ENCODE peak calls at places on chromosomes 5 and 9, in nine cellular contexts. H, L, S, G, W, N, C, U and F are unnamed samples.

GRCh38 chr5:139633295-139634027 is 14.7 kb upstream of the CXXC5 start:
- DNase-seq in H (peak; percentile 81), L (peak; percentile 76), S (peak; percentile 71), G (peak; percentile 63), W (no peak), N (peak; percentile 74), C (no peak), U (peak; percentile 79), F (peak; percentile 66)

GRCh38 chr9:64773491-64773931 is 511.5 kb downstream of the FOXD4L5 start:
- DNase-seq in H (peak; percentile 47), L (no peak), S (peak; percentile 24), G (peak; percentile 18), W (no peak), N (no peak), C (no peak), U (peak; percentile 44), F (peak; percentile 42)

GRCh38 chr9:136541709-136542108 is 4.1 kb downstream of the NOTCH1 start:
- DNase-seq in H (no peak), L (no peak), S (no peak), G (no peak), W (no peak), N (no peak), C (no peak), U (no peak), F (no peak)

GRCh38 chr9:117028103-117028858 is 341.2 kb downstream of the TRIM32 start:
- DNase-seq in H (no peak), L (peak; percentile 26), S (no peak), G (no peak), W (no peak), N (no peak), C (no peak), U (no peak), F (no peak)

GRCh38 chr5:142466195-142466951 is 141.6 kb upstream of the SPRY4 start:
- DNase-seq in H (no peak), L (no peak), S (no peak), G (peak; percentile 62), W (no peak), N (no peak), C (no peak), U (no peak), F (no peak)

GRCh38 chr5:77258652-77259051 is 48.2 kb downstream of the PDE8B start:
- DNase-seq in H (no peak), L (no peak), S (no peak), G (no peak), W (no peak), N (no peak), C (no peak), U (no peak), F (no peak)

GRCh38 chr5:28961806-28962205 is 1923.4 kb upstream of the CDH9 start:
- DNase-seq in H (no peak), L (no peak), S (no peak), G (peak; percentile 0), W (no peak), N (no peak), C (no peak), U (no peak), F (no peak)

GRCh38 chr5:107455111-107455544 is 215.6 kb downstream of the EFNA5 start:
- DNase-seq in H (no peak), L (no peak), S (no peak), G (peak; percentile 62), W (no peak), N (no peak), C (no peak), U (no peak), F (no peak)

GRCh38 chr9:79007701-79008483 is 563.9 kb upstream of the TLE4 start:
- DNase-seq in H (no peak), L (no peak), S (no peak), G (no peak), W (no peak), N (no peak), C (no peak), U (no peak), F (no peak)

GRCh38 chr5:17189381-17190036 is 27.9 kb upstream of the BASP1 start:
- DNase-seq in H (peak; percentile 58), L (peak; percentile 73), S (peak; percentile 87), G (peak; percentile 69), W (no peak), N (peak; percentile 86), C (peak; percentile 50), U (peak; percentile 81), F (peak; percentile 96)

DNA sequence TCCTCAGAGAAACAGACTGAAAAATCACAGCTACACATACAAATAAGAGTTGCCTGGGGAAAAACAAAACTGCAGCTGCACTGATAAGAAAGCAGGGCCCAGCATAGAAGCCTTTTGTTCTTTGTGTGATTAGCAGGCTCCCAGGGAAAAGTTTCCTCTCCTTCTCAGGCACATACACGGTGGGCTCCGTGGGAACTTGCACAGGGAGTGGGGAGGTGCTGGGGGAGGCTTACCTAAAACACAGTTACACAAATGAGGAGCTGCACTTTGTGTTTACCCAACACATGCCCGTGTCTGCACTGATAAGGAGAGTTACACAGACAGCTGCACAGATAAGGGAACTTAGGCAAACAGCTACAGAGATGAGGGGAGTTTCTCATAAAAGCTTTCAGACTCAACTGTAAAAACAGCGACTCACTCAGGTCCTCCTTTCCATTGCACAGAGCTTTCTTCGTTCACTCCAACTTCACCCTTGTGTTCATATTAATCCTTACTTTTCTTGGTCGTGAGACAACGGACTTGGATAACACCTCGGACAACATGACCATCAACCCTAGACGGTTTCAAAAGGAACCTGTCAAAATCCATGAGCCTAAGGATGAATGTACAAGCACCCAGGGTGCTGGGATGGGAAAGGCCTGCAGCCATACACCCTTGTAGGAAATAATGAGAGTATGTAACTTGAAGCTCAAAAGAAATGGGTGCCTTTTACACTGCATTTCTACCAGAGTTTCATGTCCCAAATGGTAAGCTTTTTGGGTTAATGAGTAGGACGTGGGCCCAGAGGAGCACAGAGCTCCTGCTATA is 50.8 kb downstream of the SERINC5 start:
- DNase-seq in H (no peak), L (no peak), S (peak; percentile 46), G (peak; percentile 74), W (no peak), N (no peak), C (no peak), U (no peak), F (no peak)
- H3K4me1 ChIP-seq in H (peaks cover 78% of the 10 kb centered on the region), L (peaks cover 5% of the 10 kb centered on the region), S (peaks cover 61% of the 10 kb centered on the region), G (no peaks in the 10 kb centered on the region), W (no peaks in the 10 kb centered on the region), N (peaks cover 8% of the 10 kb centered on the region), C (no peaks in the 10 kb centered on the region), U (no peaks in the 10 kb centered on the region), F (peaks cover 25% of the 10 kb centered on the region)

GRCh38 chr9:10678010-10678409 is 65.2 kb upstream of the PTPRD start:
- DNase-seq in H (no peak), L (no peak), S (no peak), G (no peak), W (no peak), N (no peak), C (no peak), U (no peak), F (no peak)
- H3K9me3 ChIP-seq in H (no peaks in the 10 kb centered on the region), L (no peaks in the 10 kb centered on the region), S (no peaks in the 10 kb centered on the region), G (no peaks in the 10 kb centered on the region), W (no peaks in the 10 kb centered on the region), N (no peaks in the 10 kb centered on the region), C (no peaks in the 10 kb centered on the region), U (no peaks in the 10 kb centered on the region), F (peaks cover 30% of the 10 kb centered on the region)

GRCh38 chr9:69261636-69262035 is 63.4 kb upstream of the ENTREP1 start:
- DNase-seq in H (no peak), L (no peak), S (no peak), G (no peak), W (no peak), N (no peak), C (no peak), U (no peak), F (no peak)
- TF ChIP-seq CTCF in H (no peak), L (no peak), S (no peak), G (no peak), W (no peak), N (no peak), C (no peak), U (no peak), F (no peak)

DNA sequence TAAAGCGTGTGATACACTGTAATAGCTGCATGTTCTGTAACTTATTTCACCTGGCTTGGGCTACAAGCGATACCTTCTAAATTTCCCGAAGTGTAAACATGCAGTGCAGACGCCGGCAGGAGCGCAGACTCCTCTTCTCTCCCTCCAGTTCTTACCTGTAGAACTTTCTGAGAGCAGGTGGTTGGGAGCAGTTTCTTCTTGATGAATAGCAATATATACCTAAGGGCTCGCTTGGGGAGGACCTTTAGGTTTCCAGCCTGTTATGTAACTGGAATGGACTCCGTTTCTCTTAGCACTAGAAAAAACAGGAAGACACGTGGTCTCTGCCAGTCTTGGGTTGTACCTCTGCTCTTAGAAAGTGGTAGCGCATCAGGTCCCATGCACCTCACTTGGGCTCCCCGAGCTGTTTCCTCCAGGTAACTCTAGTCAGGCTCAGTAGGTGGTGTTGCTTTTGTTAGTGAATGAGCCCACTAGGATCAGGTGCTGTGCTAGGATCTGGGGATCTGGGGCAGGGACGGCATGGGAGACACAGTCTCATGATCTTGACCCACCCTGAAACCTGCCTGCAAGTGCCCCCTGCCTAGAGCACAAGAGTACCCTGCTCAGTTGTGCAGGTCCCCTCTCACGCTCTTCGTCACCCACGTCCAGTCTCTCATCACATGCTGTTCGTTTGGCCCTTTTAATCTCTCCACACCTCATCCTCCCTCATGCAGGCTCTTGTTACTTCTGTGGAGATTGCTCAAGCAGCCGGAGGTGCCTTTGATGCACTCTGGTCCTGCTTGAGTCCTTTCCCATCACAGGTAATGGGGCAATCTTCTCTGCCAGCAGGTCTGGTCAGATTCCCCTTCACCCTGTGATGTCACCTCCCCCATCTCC is 2.8 kb downstream of the TENT4A start:
- DNase-seq in H (peak; percentile 67), L (no peak), S (no peak), G (no peak), W (no peak), N (peak; percentile 55), C (peak; percentile 14), U (no peak), F (no peak)
- H3K4me1 ChIP-seq in H (peaks cover 53% of the 10 kb centered on the region), L (peaks cover 33% of the 10 kb centered on the region), S (peaks cover 72% of the 10 kb centered on the region), G (peaks cover 15% of the 10 kb centered on the region), W (peaks cover 58% of the 10 kb centered on the region), N (peaks cover 72% of the 10 kb centered on the region), C (peaks cover 30% of the 10 kb centered on the region), U (peaks cover 38% of the 10 kb centered on the region), F (peaks cover 25% of the 10 kb centered on the region)

GRCh38 chr5:178430187-178431062 is 159.8 kb downstream of the COL23A1 start:
- DNase-seq in H (peak; percentile 21), L (no peak), S (no peak), G (no peak), W (no peak), N (peak; percentile 51), C (peak; percentile 87), U (no peak), F (no peak)

GRCh38 chr5:178431063-178431776 is 159.0 kb downstream of the COL23A1 start:
- DNase-seq in H (peak; percentile 25), L (no peak), S (no peak), G (no peak), W (no peak), N (peak; percentile 43), C (peak; percentile 14), U (no peak), F (no peak)

GRCh38 chr5:178429156-178429468 is 161.1 kb downstream of the COL23A1 start:
- DNase-seq in H (no peak), L (no peak), S (no peak), G (no peak), W (no peak), N (peak; percentile 57), C (no peak), U (no peak), F (no peak)

GRCh38 chr5:178428341-178429155 is 161.6 kb downstream of the COL23A1 start:
- DNase-seq in H (peak; percentile 41), L (no peak), S (peak; percentile 72), G (no peak), W (no peak), N (peak; percentile 59), C (peak; percentile 82), U (peak; percentile 81), F (no peak)

GRCh38 chr5:178429541-178430186 is 160.5 kb downstream of the COL23A1 start:
- DNase-seq in H (peak; percentile 21), L (no peak), S (peak; percentile 58), G (no peak), W (no peak), N (peak; percentile 54), C (peak; percentile 89), U (no peak), F (no peak)
- H3K9me3 ChIP-seq in H (no peaks in the 10 kb centered on the region), L (no peaks in the 10 kb centered on the region), S (no peaks in the 10 kb centered on the region), G (no peaks in the 10 kb centered on the region), W (no peaks in the 10 kb centered on the region), N (no peaks in the 10 kb centered on the region), C (no peaks in the 10 kb centered on the region), U (no peaks in the 10 kb centered on the region), F (no peaks in the 10 kb centered on the region)